ENCODE peak calls at places on chromosomes 5 and 9, in seven cellular contexts. A, T, J, P, L, E and G are unnamed samples.
A peak's percentile ranks its signal among the peaks of the same experiment; 100 is the strongest.

GRCh38 chr5:95846554-95847260 is 24.2 kb upstream of the GLRX start:
- DNase-seq in A (peak; percentile 89), T (peak; percentile 73), J (peak; percentile 90), P (peak; percentile 86), L (peak; percentile 70), E (peak; percentile 69), G (no peak)

GRCh38 chr9:1619915-1620705 is 395.0 kb upstream of the SMARCA2 start:
- DNase-seq in A (peak; percentile 7), T (no peak), J (peak; percentile 1), P (peak; percentile 67), L (no peak), E (no peak), G (no peak)

GRCh38 chr5:66529182-66529581 is 67.0 kb upstream of the MAST4 start:
- DNase-seq in A (no peak), T (no peak), J (no peak), P (no peak), L (no peak), E (no peak), G (no peak)

GRCh38 chr5:71907001-71907564 is 188.0 kb downstream of the CARTPT start:
- DNase-seq in A (no peak), T (no peak), J (no peak), P (peak; percentile 87), L (no peak), E (no peak), G (no peak)

GRCh38 chr5:181566-181965 is 9.7 kb upstream of the LRRC14B start:
- DNase-seq in A (no peak), T (no peak), J (no peak), P (no peak), L (no peak), E (no peak), G (no peak)

GRCh38 chr5:42225009-42225408 is 198.2 kb upstream of the GHR start:
- DNase-seq in A (no peak), T (no peak), J (no peak), P (no peak), L (no peak), E (no peak), G (no peak)

GRCh38 chr5:52043543-52043942 is 660.3 kb downstream of the ISL1 start:
- DNase-seq in A (no peak), T (no peak), J (no peak), P (no peak), L (no peak), E (no peak), G (no peak)

GRCh38 chr5:6291961-6292360 is 86.4 kb downstream of the MED10 start:
- DNase-seq in A (no peak), T (no peak), J (peak; percentile 2), P (peak; percentile 18), L (no peak), E (peak; percentile 33), G (no peak)

GRCh38 chr9:136365775-136366223 is 2.3 kb upstream of the DNLZ start:
- DNase-seq in A (no peak), T (no peak), J (no peak), P (no peak), L (no peak), E (no peak), G (no peak)

GRCh38 chr5:132496631-132497487 is 6.3 kb upstream of the IRF1 start:
- DNase-seq in A (peak; percentile 84), T (peak; percentile 95), J (peak; percentile 94), P (peak; percentile 29), L (peak; percentile 92), E (no peak), G (no peak)

GRCh38 chr9:97564291-97565175 is 63.1 kb downstream of the TMOD1 start:
- DNase-seq in A (peak; percentile 32), T (peak; percentile 95), J (peak; percentile 46), P (peak; percentile 11), L (no peak), E (no peak), G (peak; percentile 13)

GRCh38 chr9:106921341-106921899 is 58.5 kb downstream of the ZNF462 start:
- DNase-seq in A (peak; percentile 83), T (peak; percentile 85), J (peak; percentile 93), P (peak; percentile 11), L (peak; percentile 62), E (peak; percentile 69), G (peak; percentile 4)

GRCh38 chr5:79845448-79846197 is 145.4 kb downstream of the MTX3 start:
- DNase-seq in A (peak; percentile 47), T (no peak), J (peak; percentile 44), P (peak; percentile 67), L (peak; percentile 45), E (no peak), G (peak; percentile 83)

GRCh38 chr9:137167752-137168574 is 1.9 kb downstream of the LRRC26 start:
- DNase-seq in A (no peak), T (no peak), J (peak; percentile 17), P (no peak), L (no peak), E (no peak), G (no peak)

GRCh38 chr5:56476487-56476856 is 243.3 kb upstream of the ANKRD55 start:
- DNase-seq in A (no peak), T (no peak), J (no peak), P (no peak), L (no peak), E (no peak), G (no peak)

GRCh38 chr5:143471041-143471509 is 67.6 kb upstream of the NR3C1 start:
- DNase-seq in A (peak; percentile 27), T (no peak), J (peak; percentile 17), P (peak; percentile 57), L (no peak), E (no peak), G (no peak)

GRCh38 chr5:109242518-109242917 is 167.3 kb downstream of the PJA2 start:
- DNase-seq in A (no peak), T (no peak), J (no peak), P (no peak), L (no peak), E (no peak), G (no peak)

GRCh38 chr5:175257847-175258194 is 186.2 kb downstream of the DRD1 start:
- DNase-seq in A (no peak), T (no peak), J (no peak), P (no peak), L (no peak), E (no peak), G (no peak)

GRCh38 chr5:1525624-1525985 is 1.8 kb upstream of the LPCAT1 start:
- DNase-seq in A (no peak), T (no peak), J (no peak), P (no peak), L (no peak), E (no peak), G (no peak)

GRCh38 chr9:94586814-94587213 is 6.8 kb downstream of the FBP2 start:
- DNase-seq in A (peak; percentile 54), T (no peak), J (peak; percentile 45), P (peak; percentile 50), L (no peak), E (no peak), G (peak; percentile 14)

GRCh38 chr9:118318770-118319443 is 614.7 kb downstream of the TLR4 start:
- DNase-seq in A (no peak), T (peak; percentile 86), J (no peak), P (peak; percentile 52), L (peak; percentile 20), E (no peak), G (no peak)

GRCh38 chr5:58072202-58072791 is 387.6 kb downstream of the PLK2 start:
- DNase-seq in A (no peak), T (no peak), J (no peak), P (no peak), L (no peak), E (no peak), G (no peak)

GRCh38 chr5:78243639-78244038 is 50.9 kb downstream of the AP3B1 start:
- DNase-seq in A (peak; percentile 83), T (no peak), J (peak; percentile 78), P (no peak), L (no peak), E (no peak), G (peak; percentile 61)

GRCh38 chr5:179763215-179763945 is 30.4 kb upstream of the LTC4S start:
- DNase-seq in A (peak; percentile 89), T (peak; percentile 85), J (peak; percentile 90), P (peak; percentile 83), L (peak; percentile 67), E (peak; percentile 52), G (peak; percentile 53)

GRCh38 chr9:16545639-16546038 is 324.8 kb downstream of the BNC2 start:
- DNase-seq in A (no peak), T (no peak), J (no peak), P (no peak), L (no peak), E (no peak), G (no peak)

GRCh38 chr5:36392818-36393217 is 91.1 kb upstream of the RANBP3L start:
- DNase-seq in A (peak; percentile 55), T (no peak), J (peak; percentile 77), P (peak; percentile 30), L (no peak), E (no peak), G (peak; percentile 64)

GRCh38 chr5:137899493-137899892 is 10.2 kb downstream of the PKD2L2 start:
- DNase-seq in A (no peak), T (no peak), J (no peak), P (no peak), L (no peak), E (no peak), G (no peak)
- H3K4me3 ChIP-seq in A (no peak overlapping the region), T (no peak overlapping the region), J (no peak overlapping the region), P (no peak overlapping the region), L (no peak overlapping the region), E (no peak overlapping the region), G (no peak overlapping the region)

DNA sequence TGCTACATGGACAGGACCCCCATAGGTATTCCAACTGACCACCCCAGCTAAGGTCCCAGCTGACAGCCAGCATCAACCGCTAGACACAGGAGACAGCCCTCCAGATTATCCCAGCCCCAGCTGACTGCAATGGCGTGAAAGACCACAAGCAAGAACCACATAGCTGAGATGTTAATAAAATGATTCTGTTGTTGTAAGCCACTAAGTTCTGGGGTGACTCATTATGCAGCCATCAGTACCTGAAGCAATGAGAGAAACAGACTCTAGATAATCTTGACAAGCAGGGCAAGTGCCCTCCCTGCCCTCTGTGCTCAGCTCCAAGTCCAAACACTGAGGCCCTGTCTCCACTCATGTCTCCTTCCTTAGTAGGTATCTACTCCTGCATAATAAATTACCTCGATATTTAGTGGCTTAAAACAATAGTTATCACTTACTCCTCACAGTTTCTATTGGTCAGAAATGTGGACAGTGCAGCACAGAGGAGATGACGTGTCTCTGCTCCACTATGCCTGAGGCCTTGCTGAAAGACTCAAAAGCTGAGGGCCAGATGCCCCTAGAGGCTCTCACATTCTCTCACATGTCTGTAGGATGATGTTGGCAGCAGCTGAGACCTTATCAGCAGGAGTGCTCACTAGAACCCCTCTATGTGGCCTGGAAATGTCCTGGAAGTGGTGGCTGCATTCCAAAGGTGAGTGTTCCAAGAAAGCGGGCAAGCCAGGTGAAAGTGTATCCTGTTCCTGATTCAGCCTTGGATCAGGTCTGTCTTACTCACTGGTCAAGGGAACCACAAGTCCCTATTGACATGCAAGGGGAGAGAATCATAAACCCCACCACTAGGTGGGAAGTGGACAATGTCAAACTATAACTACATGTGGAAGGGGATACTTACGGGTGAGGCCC is 2.5 kb downstream of the MGAT1 start:
- DNase-seq in A (peak; percentile 58), T (no peak), J (peak; percentile 52), P (peak; percentile 87), L (peak; percentile 15), E (no peak), G (peak; percentile 54)
- H3K4me3 ChIP-seq in A (peak overlapping the region; percentile 21), T (no peak overlapping the region), J (no peak overlapping the region), P (no peak overlapping the region), L (peak overlapping the region; percentile 95), E (peak overlapping the region; percentile 50), G (no peak overlapping the region)

GRCh38 chr5:90020575-90021535 is 388.7 kb downstream of the CETN3 start:
- DNase-seq in A (peak; percentile 96), T (no peak), J (peak; percentile 97), P (peak; percentile 86), L (no peak), E (no peak), G (peak; percentile 5)
- H3K4me3 ChIP-seq in A (peak overlapping the region; percentile 43), T (no peak overlapping the region), J (peak overlapping the region; percentile 44), P (peak overlapping the region; percentile 29), L (peak overlapping the region; percentile 29), E (no peak overlapping the region), G (peak overlapping the region; percentile 16)

GRCh38 chr9:126375386-126375785 is 48.8 kb downstream of the MVB12B start:
- DNase-seq in A (peak; percentile 16), T (peak; percentile 49), J (peak; percentile 14), P (no peak), L (peak; percentile 62), E (no peak), G (no peak)
- H3K4me3 ChIP-seq in A (no peak overlapping the region), T (no peak overlapping the region), J (no peak overlapping the region), P (no peak overlapping the region), L (no peak overlapping the region), E (no peak overlapping the region), G (no peak overlapping the region)